ENCODE peak calls at places on chromosome 13, in six cellular contexts. Z is testis, F is esophagus squamous epithelium, Q is H1, I is psoas muscle, N is IMR-90. B is an unnamed sample.
A peak's percentile ranks its signal among the peaks of the same experiment; 100 is the strongest.

GRCh38 chr13:66546534-66547379 is 683.4 kb downstream of the PCDH9 start:
- DNase-seq in Z (no peak), F (no peak), Q (no peak), I (no peak), N (peak; percentile 80), B (no peak)

GRCh38 chr13:47277774-47278173 is 380.9 kb upstream of the HTR2A start:
- DNase-seq in Z (no peak), F (no peak), Q (no peak), I (no peak), N (peak; percentile 44), B (no peak)

GRCh38 chr13:110593430-110594130 is 21.8 kb upstream of the NAXD start:
- DNase-seq in Z (no peak), F (no peak), Q (no peak), I (no peak), N (peak; percentile 57), B (no peak)

GRCh38 chr13:42378383-42378780 is 106.4 kb downstream of the AKAP11 start:
- DNase-seq in Z (no peak), F (no peak), Q (no peak), I (no peak), N (no peak), B (no peak)

GRCh38 chr13:113756441-113757097 is 2.5 kb upstream of the TMEM255B start:
- DNase-seq in Z (no peak), F (no peak), Q (no peak), I (no peak), N (peak; percentile 12), B (no peak)

GRCh38 chr13:78022164-78022877 is 103.7 kb upstream of the EDNRB start:
- DNase-seq in Z (peak; percentile 18), F (no peak), Q (no peak), I (no peak), N (peak; percentile 72), B (peak; percentile 19)

GRCh38 chr13:43397110-43397509 is 373.7 kb downstream of the DNAJC15 start:
- DNase-seq in Z (no peak), F (no peak), Q (no peak), I (no peak), N (peak; percentile 68), B (no peak)

GRCh38 chr13:29459818-29460335 is 135.6 kb downstream of the SLC7A1 start:
- DNase-seq in Z (no peak), F (no peak), Q (no peak), I (no peak), N (no peak), B (no peak)

GRCh38 chr13:111314852-111315251 is 5.6 kb upstream of the TEX29 start:
- DNase-seq in Z (no peak), F (no peak), Q (no peak), I (no peak), N (peak; percentile 49), B (no peak)

GRCh38 chr13:28531195-28531955 is 36.4 kb upstream of the FLT1 start:
- DNase-seq in Z (peak; percentile 17), F (no peak), Q (peak; percentile 27), I (peak; percentile 68), N (peak; percentile 30), B (peak; percentile 33)

GRCh38 chr13:27446986-27447583 is 3.3 kb downstream of the MTIF3 start:
- DNase-seq in Z (no peak), F (no peak), Q (no peak), I (no peak), N (no peak), B (no peak)

GRCh38 chr13:110107568-110108347 is 199.2 kb downstream of the COL4A1 start:
- DNase-seq in Z (no peak), F (no peak), Q (no peak), I (no peak), N (no peak), B (no peak)

GRCh38 chr13:42524487-42525034 is 49.4 kb upstream of the TNFSF11 start:
- DNase-seq in Z (no peak), F (no peak), Q (no peak), I (no peak), N (no peak), B (no peak)

GRCh38 chr13:58080806-58081205 is 449.3 kb downstream of the PCDH17 start:
- DNase-seq in Z (no peak), F (no peak), Q (no peak), I (no peak), N (no peak), B (no peak)

GRCh38 chr13:39565036-39565949 is 37.7 kb downstream of the LHFPL6 start:
- DNase-seq in Z (peak; percentile 37), F (no peak), Q (peak; percentile 31), I (no peak), N (peak; percentile 95), B (no peak)

GRCh38 chr13:59877933-59878332 is 285.8 kb downstream of the DIAPH3 start:
- DNase-seq in Z (no peak), F (no peak), Q (no peak), I (no peak), N (peak; percentile 60), B (no peak)

GRCh38 chr13:112970552-112971287 is 1.7 kb downstream of the MCF2L start:
- DNase-seq in Z (no peak), F (no peak), Q (no peak), I (peak; percentile 15), N (no peak), B (no peak)

GRCh38 chr13:43085545-43085944 is 62.2 kb downstream of the DNAJC15 start:
- DNase-seq in Z (no peak), F (no peak), Q (no peak), I (no peak), N (peak; percentile 61), B (no peak)

GRCh38 chr13:80955487-80955886 is 614.6 kb upstream of the SPRY2 start:
- DNase-seq in Z (no peak), F (no peak), Q (no peak), I (no peak), N (no peak), B (no peak)

GRCh38 chr13:110017379-110017778 is 231.0 kb upstream of the IRS2 start:
- DNase-seq in Z (no peak), F (no peak), Q (peak; percentile 29), I (no peak), N (peak; percentile 95), B (no peak)

GRCh38 chr13:111661776-111662175 is 341.3 kb downstream of the TEX29 start:
- DNase-seq in Z (no peak), F (no peak), Q (no peak), I (no peak), N (no peak), B (no peak)

GRCh38 chr13:109924376-109924775 is 138.0 kb upstream of the IRS2 start:
- DNase-seq in Z (no peak), F (no peak), Q (no peak), I (no peak), N (no peak), B (no peak)

GRCh38 chr13:26019881-26020535 is 31.8 kb downstream of the SHISA2 start:
- DNase-seq in Z (no peak), F (no peak), Q (no peak), I (no peak), N (peak; percentile 63), B (no peak)

GRCh38 chr13:46641274-46642081 is 88.5 kb downstream of the LRCH1 start:
- DNase-seq in Z (no peak), F (no peak), Q (no peak), I (no peak), N (no peak), B (no peak)

GRCh38 chr13:69524459-69525155 is 583.0 kb upstream of the ATXN8OS start:
- DNase-seq in Z (no peak), F (no peak), Q (no peak), I (no peak), N (no peak), B (no peak)
- TF ChIP-seq CTCF in Z (no peak), F (no peak), Q (no peak), I (no peak), N (peak; percentile 13), B (no peak)

DNA sequence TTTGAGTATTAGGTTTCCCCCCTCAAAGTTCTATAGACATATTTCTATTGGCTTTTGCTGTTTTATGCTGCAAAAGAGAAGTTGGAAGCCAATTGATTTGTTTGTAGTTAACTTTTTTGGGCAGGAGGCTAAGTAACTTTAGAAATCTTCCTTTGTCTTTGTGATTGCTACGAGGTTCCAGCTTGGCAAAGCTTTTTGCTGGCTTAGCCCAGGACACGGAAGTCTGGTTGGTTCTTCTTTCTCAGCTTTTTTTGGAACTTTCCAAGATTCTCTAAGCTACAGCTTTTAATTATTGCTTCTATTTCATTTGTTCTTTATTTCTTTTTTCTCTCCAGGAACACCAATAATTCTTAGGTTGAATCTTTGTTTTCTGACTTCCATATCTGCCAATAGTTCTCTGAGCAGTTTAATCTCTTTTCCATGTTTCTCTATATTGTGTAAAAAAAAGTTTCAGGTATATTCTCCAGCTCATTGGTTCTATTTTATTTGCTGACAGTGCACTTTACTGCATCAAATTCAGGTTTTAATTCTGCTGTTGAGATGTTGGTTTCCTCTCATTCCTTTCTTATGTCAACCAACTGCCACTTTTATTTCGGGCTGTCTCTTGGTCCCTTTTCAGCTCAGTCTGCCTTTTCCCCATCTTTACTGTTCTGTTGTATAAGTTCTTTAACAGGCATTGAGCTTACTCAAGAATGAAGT is 27.8 kb downstream of the MBNL2 start:
- DNase-seq in Z (no peak), F (no peak), Q (no peak), I (no peak), N (no peak), B (no peak)
- H3K4me1 ChIP-seq in Z (peaks cover 43% of the 10 kb centered on the region), F (peaks cover 78% of the 10 kb centered on the region), Q (no peaks in the 10 kb centered on the region), I (peaks cover 90% of the 10 kb centered on the region), N (peaks cover 17% of the 10 kb centered on the region), B (no peaks in the 10 kb centered on the region)

GRCh38 chr13:19782049-19782726 is 557 bp downstream of the PSPC1 start:
- DNase-seq in Z (peak; percentile 59), F (no peak), Q (no peak), I (peak; percentile 79), N (peak; percentile 45), B (peak; percentile 46)
- TF ChIP-seq CTCF in Z (no peak), F (no peak), Q (no peak), I (no peak), N (no peak), B (no peak)

DNA sequence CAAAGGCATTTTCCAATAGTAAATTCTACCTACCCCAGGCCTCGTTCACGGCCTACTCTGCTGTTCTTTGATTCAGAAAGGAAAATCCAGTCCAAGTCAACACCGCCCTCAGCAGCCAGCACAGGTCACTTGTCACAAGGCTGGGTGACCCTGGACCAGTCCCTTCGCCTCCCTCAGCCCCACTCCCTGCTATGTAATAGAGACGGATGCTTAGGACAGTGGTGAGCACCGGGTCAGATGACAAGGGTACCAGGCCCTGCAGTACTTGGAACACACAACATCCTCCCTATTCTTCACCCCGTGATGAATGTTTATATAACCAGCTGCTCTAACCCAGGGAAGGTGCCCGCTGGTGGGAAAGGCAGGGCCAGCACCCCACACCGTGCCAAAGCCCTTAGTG is 14.3 kb downstream of the LATS2 start:
- DNase-seq in Z (no peak), F (no peak), Q (no peak), I (peak; percentile 61), N (no peak), B (peak; percentile 16)
- H3K4me1 ChIP-seq in Z (no peaks in the 10 kb centered on the region), F (peaks cover 79% of the 10 kb centered on the region), Q (peaks cover 7% of the 10 kb centered on the region), I (peaks cover 71% of the 10 kb centered on the region), N (peaks cover 34% of the 10 kb centered on the region), B (no peaks in the 10 kb centered on the region)

B was measured in colonic mucosa.